ENCODE peak calls at places on chromosomes 16 and 17, in five cellular contexts. X is fibroblast of lung, Q is PC-3, F is mammary epithelial cell, H is endothelial cell of umbilical vein. J is an unnamed sample. For H3K4me1, the result is how much of the 10 kb centered on the place peaks cover.

GRCh38 chr16:825298-826061 is 24.9 kb upstream of the GNG13 start:
- DNase-seq in X (no peak), Q (no peak), F (no peak), H (no peak), J (peak)

GRCh38 chr17:76897023-76897422 is 28.8 kb downstream of the MGAT5B start:
- DNase-seq in X (no peak), Q (no peak), F (no peak), H (no peak), J (no peak)

GRCh38 chr16:67857547-67858233 is 10.2 kb upstream of the CENPT start:
- DNase-seq in X (peak), Q (peak), F (peak), H (peak), J (no peak)

GRCh38 chr16:69833791-69834282 is 71.7 kb downstream of the WWP2 start:
- DNase-seq in X (no peak), Q (no peak), F (no peak), H (no peak), J (no peak)

GRCh38 chr17:43524945-43525575 is 21.1 kb downstream of the ETV4 start:
- DNase-seq in X (peak), Q (no peak), F (no peak), H (no peak), J (no peak)

GRCh38 chr17:43534909-43535308 is 11.2 kb downstream of the ETV4 start:
- DNase-seq in X (no peak), Q (no peak), F (no peak), H (no peak), J (no peak)

GRCh38 chr17:17877548-17878358 is 41.0 kb upstream of the SREBF1 start:
- DNase-seq in X (peak), Q (no peak), F (no peak), H (peak), J (peak)

GRCh38 chr17:1783834-1784611 is 22.2 kb downstream of the SERPINF1 start:
- DNase-seq in X (peak), Q (peak), F (peak), H (peak), J (peak)

GRCh38 chr17:64348666-64349065 is 42.0 kb downstream of the PECAM1 start:
- DNase-seq in X (no peak), Q (no peak), F (no peak), H (no peak), J (no peak)

GRCh38 chr16:4350787-4351659 is at the start of gene PAM16:
- DNase-seq in X (peak), Q (peak), F (peak), H (peak), J (peak)

GRCh38 chr17:64506576-64507417 is at the start of gene CEP95:
- DNase-seq in X (peak), Q (peak), F (peak), H (peak), J (peak)

GRCh38 chr17:28404812-28405570 is 1.0 kb downstream of the SLC46A1 start:
- DNase-seq in X (no peak), Q (no peak), F (no peak), H (no peak), J (no peak)

GRCh38 chr16:75053791-75054555 is 55.1 kb downstream of the ZNRF1 start:
- DNase-seq in X (no peak), Q (peak), F (no peak), H (peak), J (peak)

GRCh38 chr16:71467810-71468209 is 5.8 kb upstream of the ZNF23 start:
- DNase-seq in X (peak), Q (peak), F (peak), H (peak), J (peak)

GRCh38 chr17:74842599-74843351 is 16.9 kb downstream of the GRIN2C start:
- DNase-seq in X (peak), Q (peak), F (no peak), H (peak), J (peak)

GRCh38 chr16:81973737-81974136 is 37.5 kb downstream of the SDR42E1 start:
- DNase-seq in X (no peak), Q (no peak), F (no peak), H (no peak), J (no peak)

GRCh38 chr16:18932243-18932997 is 6.2 kb upstream of the SMG1 start:
- DNase-seq in X (peak), Q (peak), F (peak), H (no peak), J (no peak)

GRCh38 chr17:62614142-62614541 is 13.3 kb upstream of the MRC2 start:
- DNase-seq in X (peak), Q (peak), F (no peak), H (no peak), J (no peak)
- H3K4me3 ChIP-seq in X (no peak), Q (no peak), F (no peak), H (no peak), J (no peak)

GRCh38 chr16:50208460-50208931 is 55.4 kb downstream of the TENT4B start:
- DNase-seq in X (peak), Q (peak), F (peak), H (peak), J (no peak)

GRCh38 chr16:50210266-50211038 is 55.9 kb upstream of the ADCY7 start:
- DNase-seq in X (peak), Q (peak), F (peak), H (peak), J (peak)

GRCh38 chr16:50204426-50205108 is 51.5 kb downstream of the TENT4B start:
- DNase-seq in X (peak), Q (no peak), F (peak), H (no peak), J (no peak)

GRCh38 chr16:50209548-50210265 is 56.6 kb downstream of the TENT4B start:
- DNase-seq in X (no peak), Q (no peak), F (no peak), H (no peak), J (no peak)

GRCh38 chr16:50207652-50208051 is 54.5 kb downstream of the TENT4B start:
- DNase-seq in X (peak), Q (peak), F (no peak), H (peak), J (peak)
- TF ChIP-seq EZH2 in X (no peak), Q (no peak), F (no peak), H (no peak), J (no peak)

DNA sequence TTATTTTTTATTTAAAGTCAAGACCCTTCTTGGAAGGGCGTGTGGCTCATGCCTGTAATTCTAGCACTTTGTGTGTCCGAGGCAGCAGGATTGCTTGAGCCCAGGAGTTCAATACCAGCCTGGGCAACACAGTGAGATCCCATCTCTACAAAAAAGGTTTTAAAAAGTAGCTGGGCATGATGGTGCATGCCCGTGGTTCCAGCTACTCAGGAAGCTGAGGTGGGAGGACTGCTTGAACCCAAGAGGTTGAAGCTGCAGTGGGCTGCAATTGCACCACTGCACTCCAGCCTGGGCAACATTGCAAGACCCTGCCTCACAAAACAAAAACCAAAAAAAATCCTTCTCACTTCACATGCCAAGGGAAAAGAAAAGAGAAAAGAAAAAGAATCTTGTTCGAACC is 29.6 kb downstream of the MINK1 start:
- DNase-seq in X (no peak), Q (no peak), F (no peak), H (no peak), J (no peak)
- H3K4me1 ChIP-seq in X (under half), Q (under half), F (under half), H (under half), J (under half)

GRCh38 chr17:39365872-39366271 is 35.6 kb downstream of the FBXL20 start:
- DNase-seq in X (no peak), Q (no peak), F (no peak), H (no peak), J (no peak)
- H3K4me3 ChIP-seq in X (peak), Q (no peak), F (no peak), H (no peak), J (no peak)

DNA sequence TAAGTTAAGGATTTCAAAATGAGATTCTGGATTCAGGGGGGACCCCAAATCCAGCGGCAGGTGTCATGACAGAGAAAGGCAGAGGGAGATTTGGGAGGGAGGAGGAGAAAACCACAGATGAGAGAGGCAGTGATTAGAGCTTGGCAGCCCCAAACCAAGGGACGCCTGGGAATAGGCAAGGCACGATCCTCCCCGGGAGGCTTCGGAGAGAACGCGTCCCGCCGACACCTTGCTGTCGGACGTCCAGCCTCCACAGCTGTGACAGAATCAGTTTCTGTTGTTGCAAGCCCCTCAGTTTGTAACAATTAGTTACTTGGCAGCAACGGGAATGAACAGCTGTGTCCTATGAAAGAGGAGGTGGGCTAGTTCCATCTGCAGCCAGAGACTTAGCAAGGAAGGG is 110.6 kb upstream of the SDK2 start:
- DNase-seq in X (no peak), Q (no peak), F (no peak), H (no peak), J (no peak)
- TF ChIP-seq EZH2 in X (no peak), Q (no peak), F (no peak), H (no peak), J (no peak)

GRCh38 chr17:68598074-68598473 is 3.1 kb downstream of the FAM20A start:
- DNase-seq in X (no peak), Q (no peak), F (no peak), H (no peak), J (no peak)

GRCh38 chr17:68594552-68594951 is 6.6 kb downstream of the FAM20A start:
- DNase-seq in X (no peak), Q (no peak), F (no peak), H (no peak), J (no peak)

GRCh38 chr17:68595496-68595895 is 5.7 kb downstream of the FAM20A start:
- DNase-seq in X (no peak), Q (no peak), F (no peak), H (no peak), J (no peak)

GRCh38 chr17:68596411-68596945 is 4.7 kb downstream of the FAM20A start:
- DNase-seq in X (no peak), Q (no peak), F (no peak), H (no peak), J (no peak)

GRCh38 chr17:68595986-68596385 is 5.2 kb downstream of the FAM20A start:
- DNase-seq in X (no peak), Q (no peak), F (no peak), H (no peak), J (no peak)
- H3K4me1 ChIP-seq in X (under half), Q (under half), F (under half), H (under half), J (under half)

GRCh38 chr16:84851192-84852127 is 31.7 kb downstream of the CRISPLD2 start:
- DNase-seq in X (peak), Q (peak), F (peak), H (no peak), J (no peak)
- H3K4me3 ChIP-seq in X (no peak), Q (no peak), F (no peak), H (no peak), J (no peak)

GRCh38 chr17:8081876-8082275 is 5.6 kb downstream of the ALOX12B start:
- DNase-seq in X (no peak), Q (no peak), F (no peak), H (no peak), J (no peak)

GRCh38 chr17:8082312-8082711 is 5.2 kb downstream of the ALOX12B start:
- DNase-seq in X (no peak), Q (no peak), F (no peak), H (no peak), J (no peak)

GRCh38 chr17:8080799-8081219 is 6.7 kb downstream of the ALOX12B start:
- DNase-seq in X (no peak), Q (no peak), F (no peak), H (no peak), J (no peak)

GRCh38 chr17:8080208-8080798 is 7.2 kb downstream of the ALOX12B start:
- DNase-seq in X (no peak), Q (no peak), F (no peak), H (no peak), J (no peak)

GRCh38 chr17:8079291-8080207 is 8.0 kb downstream of the ALOX12B start:
- DNase-seq in X (peak), Q (peak), F (peak), H (peak), J (peak)
- TF ChIP-seq EZH2 in X (no peak), Q (no peak), F (no peak), H (peak), J (no peak)

J was measured in A673.